ENCODE peak calls at places on chromosomes 13 and 19, in four cellular contexts. O, C, V and W are unnamed samples.

GRCh38 chr13:61052175-61052574 is 363.5 kb downstream of the PCDH20 start:
- DNase-seq in O (no peak), C (no peak), V (no peak), W (no peak)

GRCh38 chr13:77521595-77522367 is 13.7 kb upstream of the SCEL start:
- DNase-seq in O (no peak), C (peak), V (no peak), W (peak)

GRCh38 chr13:85586856-85587255 is 212.4 kb downstream of the SLITRK6 start:
- DNase-seq in O (no peak), C (no peak), V (no peak), W (no peak)

GRCh38 chr13:90055121-90055520 is 1292.4 kb upstream of the MIR17HG start:
- DNase-seq in O (no peak), C (no peak), V (no peak), W (no peak)

GRCh38 chr19:38900220-38900629 is 456 bp downstream of the NFKBIB start:
- DNase-seq in O (no peak), C (peak), V (no peak), W (no peak)

GRCh38 chr19:48413879-48414623 is 20.6 kb downstream of the GRIN2D start:
- DNase-seq in O (no peak), C (no peak), V (no peak), W (no peak)

GRCh38 chr19:3135961-3136683 is at the start of gene GNA15:
- DNase-seq in O (peak), C (no peak), V (peak), W (no peak)

GRCh38 chr13:41931337-41931736 is 29.6 kb downstream of the VWA8 start:
- DNase-seq in O (no peak), C (no peak), V (no peak), W (no peak)

GRCh38 chr13:33676700-33677048 is 141.3 kb upstream of the RFC3 start:
- DNase-seq in O (peak), C (no peak), V (peak), W (no peak)

GRCh38 chr13:47546963-47547345 is 454.1 kb downstream of the SUCLA2 start:
- DNase-seq in O (no peak), C (no peak), V (no peak), W (no peak)

GRCh38 chr13:32142956-32143375 is 111.4 kb downstream of the FRY start:
- DNase-seq in O (no peak), C (peak), V (no peak), W (no peak)

GRCh38 chr13:70457474-70457873 is 349.2 kb upstream of the KLHL1 start:
- DNase-seq in O (no peak), C (no peak), V (no peak), W (no peak)

GRCh38 chr19:34961775-34962174 is 2.3 kb downstream of the ZNF792 start:
- DNase-seq in O (no peak), C (no peak), V (no peak), W (no peak)

GRCh38 chr19:13959962-13960862 is 7.9 kb downstream of the DCAF15 start:
- DNase-seq in O (no peak), C (no peak), V (no peak), W (no peak)

GRCh38 chr19:40366697-40367561 is 18.4 kb downstream of the PLD3 start:
- DNase-seq in O (no peak), C (peak), V (no peak), W (no peak)

GRCh38 chr19:16588089-16588823 is 16.0 kb upstream of the SLC35E1 start:
- DNase-seq in O (no peak), C (no peak), V (peak), W (no peak)
- H3K4me3 ChIP-seq in O (no peak), C (no peak), V (peak), W (peak)

GRCh38 chr19:6743071-6743470 is 3.6 kb downstream of the TRIP10 start:
- DNase-seq in O (no peak), C (no peak), V (no peak), W (no peak)
- H3K4me3 ChIP-seq in O (no peak), C (peak), V (no peak), W (no peak)

GRCh38 chr19:46133101-46133627 is 8.7 kb upstream of the IGFL3 start:
- DNase-seq in O (peak), C (peak), V (no peak), W (peak)

GRCh38 chr19:46131485-46132143 is 7.1 kb upstream of the IGFL3 start:
- DNase-seq in O (no peak), C (no peak), V (no peak), W (no peak)

GRCh38 chr19:46134527-46134926 is 10.0 kb upstream of the IGFL3 start:
- DNase-seq in O (no peak), C (no peak), V (no peak), W (no peak)

GRCh38 chr19:46133777-46134231 is 9.3 kb upstream of the IGFL3 start:
- DNase-seq in O (no peak), C (peak), V (no peak), W (no peak)

DNA sequence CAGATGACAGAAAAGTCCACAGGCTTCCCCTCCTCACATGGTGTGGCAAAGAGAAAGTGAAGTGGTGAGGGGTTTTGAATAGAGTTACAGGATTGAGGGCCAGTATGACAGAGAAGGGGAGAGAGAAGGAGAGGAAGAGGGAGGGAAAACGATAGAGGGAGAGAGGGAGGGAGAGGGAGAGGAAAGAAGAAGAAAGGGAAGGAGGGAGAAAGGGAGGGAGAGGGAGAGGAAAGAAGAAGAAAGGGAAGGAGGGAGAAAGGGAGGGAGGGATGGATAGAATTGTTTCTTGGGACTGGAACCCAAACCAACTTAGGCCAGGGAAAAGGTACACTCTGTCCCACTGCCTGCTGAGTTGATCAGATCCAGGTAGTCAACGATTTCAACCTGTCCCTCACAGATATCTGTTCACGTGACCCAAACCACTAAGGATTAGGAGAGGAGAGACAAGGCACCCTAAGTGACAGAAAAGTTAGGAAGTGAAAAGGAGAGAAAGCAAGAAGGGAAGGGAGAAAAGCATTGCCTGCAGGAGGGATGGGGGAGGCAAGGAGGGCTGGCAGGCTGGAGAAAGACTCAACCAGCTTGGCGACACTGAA is 8.1 kb upstream of the IGFL3 start:
- DNase-seq in O (no peak), C (no peak), V (no peak), W (no peak)
- H3K4me3 ChIP-seq in O (no peak), C (no peak), V (no peak), W (no peak)

DNA sequence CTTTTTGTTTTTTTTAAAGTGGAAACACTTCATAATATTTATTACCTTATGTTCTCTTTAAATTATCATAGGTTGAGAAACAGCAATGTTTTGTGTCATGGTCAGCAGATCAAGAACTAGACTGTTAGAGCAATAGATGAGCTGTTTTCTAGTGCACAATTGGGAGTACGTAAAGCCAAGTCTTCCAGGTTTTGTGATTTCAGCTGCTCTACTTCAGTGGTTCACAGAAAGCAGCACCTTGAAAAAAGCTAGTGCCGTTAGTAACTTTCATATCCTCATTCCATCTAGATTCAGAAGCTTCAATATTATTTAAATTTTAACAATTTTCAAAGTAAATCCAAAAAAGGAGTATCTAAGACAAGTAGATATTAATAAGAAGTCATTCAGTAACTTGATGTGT is 1.9 kb downstream of the GPR18 start:
- DNase-seq in O (no peak), C (no peak), V (no peak), W (no peak)
- H3K4me3 ChIP-seq in O (no peak), C (no peak), V (no peak), W (no peak)

GRCh38 chr13:29702912-29703351 is 107.4 kb upstream of the SLC7A1 start:
- DNase-seq in O (no peak), C (no peak), V (peak), W (no peak)
- H3K4me3 ChIP-seq in O (no peak), C (peak), V (no peak), W (no peak)